ENCODE peak calls at places on chromosomes 13 and 19, in seven cellular contexts. A is CD8-positive, alpha-beta T cell; S is body of pancreas; G is heart right ventricle; X is IMR-90; V is thoracic aorta; W is colonic mucosa. L is an unnamed sample.

GRCh38 chr19:22421797-22422196 is 349 bp downstream of the ZNF98 start:
- DNase-seq in G (no peak), S (no peak), V (no peak), W (no peak), X (no peak), A (no peak), L (no peak)

GRCh38 chr19:52735734-52736133 is 890 bp upstream of the ZNF611 start:
- DNase-seq in W (peak), X (no peak), S (peak), A (no peak), G (peak), V (no peak), L (no peak)

GRCh38 chr19:6047741-6048231 is 62.5 kb downstream of the RFX2 start:
- DNase-seq in X (peak), W (no peak), G (no peak), A (no peak), V (no peak), S (peak), L (peak)

GRCh38 chr19:13050274-13050673 is 52.4 kb downstream of the LYL1 start:
- DNase-seq in A (no peak), X (no peak), V (no peak), W (no peak), G (no peak), S (no peak), L (no peak)

GRCh38 chr13:107043016-107043957 is 475.4 kb upstream of the ARGLU1 start:
- DNase-seq in S (peak), V (no peak), W (no peak), X (peak), A (no peak), G (no peak), L (no peak)

GRCh38 chr13:53191091-53191490 is 162.5 kb downstream of the OLFM4 start:
- DNase-seq in V (no peak), W (no peak), S (no peak), A (no peak), G (no peak), X (peak), L (no peak)

GRCh38 chr13:108609353-108609752 is 20.1 kb upstream of the MYO16 start:
- DNase-seq in X (peak), A (no peak), S (no peak), V (no peak), W (no peak), G (no peak), L (no peak)

GRCh38 chr19:6491802-6492592 is 10.1 kb downstream of the TUBB4A start:
- DNase-seq in A (no peak), X (no peak), W (no peak), S (no peak), V (no peak), G (no peak), L (no peak)

GRCh38 chr13:73268306-73268705 is 209.5 kb downstream of the KLF5 start:
- DNase-seq in G (no peak), W (peak), V (no peak), S (no peak), X (peak), A (no peak), L (no peak)

GRCh38 chr13:45305079-45305478 is 35.9 kb downstream of the TPT1 start:
- DNase-seq in X (no peak), W (no peak), A (no peak), V (no peak), S (no peak), G (no peak), L (no peak)

GRCh38 chr13:66543780-66544179 is 686.4 kb downstream of the PCDH9 start:
- DNase-seq in V (no peak), W (no peak), G (no peak), A (no peak), S (no peak), X (no peak), L (no peak)

GRCh38 chr13:30142502-30143211 is 164.7 kb downstream of the KATNAL1 start:
- DNase-seq in A (no peak), G (no peak), X (peak), S (peak), W (no peak), V (no peak), L (no peak)

GRCh38 chr19:2215281-2215751 is 20.8 kb downstream of the PLEKHJ1 start:
- DNase-seq in V (no peak), X (no peak), S (no peak), G (no peak), W (no peak), A (no peak), L (no peak)

GRCh38 chr19:4206818-4207484 is 22.4 kb upstream of the EBI3 start:
- DNase-seq in V (no peak), A (no peak), G (no peak), S (no peak), X (peak), W (no peak), L (no peak)

GRCh38 chr19:39641773-39642172 is 13.9 kb upstream of the LGALS16 start:
- DNase-seq in X (no peak), W (no peak), S (peak), G (no peak), V (no peak), A (no peak), L (no peak)

GRCh38 chr19:1407662-1408299 is 395 bp downstream of the DAZAP1 start:
- DNase-seq in X (no peak), V (no peak), S (no peak), A (peak), W (peak), G (no peak), L (peak)

GRCh38 chr13:26247011-26247410 is 6.9 kb upstream of the CDK8 start:
- DNase-seq in A (no peak), X (no peak), G (no peak), S (no peak), V (no peak), W (no peak), L (no peak)

GRCh38 chr19:33000910-33001309 is 28.9 kb downstream of the FAAP24 start:
- DNase-seq in S (no peak), W (no peak), G (no peak), V (no peak), X (no peak), A (no peak), L (no peak)

GRCh38 chr19:19033176-19033425 is 216 bp downstream of the SUGP2 start:
- DNase-seq in A (no peak), W (no peak), X (no peak), G (no peak), S (no peak), V (no peak), L (no peak)

GRCh38 chr13:45178349-45179142 is 22.3 kb downstream of the KCTD4 start:
- DNase-seq in S (no peak), W (peak), G (peak), A (no peak), V (no peak), X (peak), L (no peak)

GRCh38 chr13:23921451-23921888 is 24.2 kb upstream of the C1QTNF9B start:
- DNase-seq in A (no peak), S (peak), V (no peak), X (peak), G (peak), W (peak), L (no peak)

GRCh38 chr13:33978653-33979052 is 160.7 kb downstream of the RFC3 start:
- DNase-seq in A (no peak), S (no peak), V (no peak), X (no peak), G (no peak), W (no peak), L (no peak)

GRCh38 chr13:97335488-97336134 is 98.4 kb upstream of the RAP2A start:
- DNase-seq in G (no peak), S (no peak), X (no peak), W (no peak), V (no peak), A (no peak), L (no peak)

GRCh38 chr19:18229474-18229873 is 3.2 kb upstream of the PDE4C start:
- DNase-seq in A (no peak), X (no peak), G (no peak), S (no peak), V (no peak), W (no peak), L (no peak)

GRCh38 chr19:43507880-43508279 is 3.3 kb upstream of the PHLDB3 start:
- DNase-seq in S (no peak), X (no peak), W (no peak), G (no peak), V (no peak), A (no peak), L (no peak)

GRCh38 chr19:46471116-46471733 is at the start of gene PNMA8A:
- DNase-seq in V (peak), S (peak), A (no peak), G (peak), X (peak), W (no peak), L (no peak)

GRCh38 chr13:44576396-44577235 is 486 bp upstream of the TSC22D1 start:
- DNase-seq in W (no peak), A (peak), S (peak), X (no peak), V (peak), G (no peak), L (no peak)

GRCh38 chr19:29119582-29119981 is 93.4 kb downstream of the UQCRFS1 start:
- DNase-seq in G (no peak), V (no peak), W (no peak), X (no peak), S (no peak), A (no peak), L (no peak)
- TF ChIP-seq CTCF in G (no peak), V (no peak), W (no peak), X (peak), S (no peak), A (no peak), L (no peak)

DNA sequence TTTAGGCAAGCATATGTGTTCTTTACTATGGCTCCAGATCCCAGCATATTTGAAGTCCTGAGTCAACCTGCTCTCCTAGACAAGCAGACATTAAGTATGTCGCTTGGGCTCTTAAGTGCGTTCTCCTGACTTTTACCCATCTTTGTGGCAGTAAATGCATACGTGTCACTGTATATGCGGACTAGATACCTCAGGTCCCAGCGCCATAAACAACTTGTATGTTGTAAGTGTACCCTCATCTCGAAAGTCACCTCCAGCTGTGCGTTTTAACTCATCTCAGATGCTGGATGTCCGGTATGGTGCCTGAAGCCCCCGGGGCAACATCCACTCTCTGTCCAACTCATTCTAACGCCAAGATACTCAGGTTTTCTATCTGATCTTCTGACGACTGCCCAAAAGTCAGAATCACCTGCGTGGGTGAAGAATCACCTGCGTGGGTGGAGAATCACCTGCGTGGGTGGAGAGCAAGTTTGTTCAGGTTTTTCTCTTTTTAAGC is 1.7 kb downstream of the PTOV1 start:
- DNase-seq in S (no peak), G (no peak), W (no peak), X (peak), V (no peak), A (no peak), L (no peak)
- TF ChIP-seq CTCF in S (no peak), G (no peak), W (no peak), X (no peak), V (no peak), A (no peak), L (no peak)

DNA sequence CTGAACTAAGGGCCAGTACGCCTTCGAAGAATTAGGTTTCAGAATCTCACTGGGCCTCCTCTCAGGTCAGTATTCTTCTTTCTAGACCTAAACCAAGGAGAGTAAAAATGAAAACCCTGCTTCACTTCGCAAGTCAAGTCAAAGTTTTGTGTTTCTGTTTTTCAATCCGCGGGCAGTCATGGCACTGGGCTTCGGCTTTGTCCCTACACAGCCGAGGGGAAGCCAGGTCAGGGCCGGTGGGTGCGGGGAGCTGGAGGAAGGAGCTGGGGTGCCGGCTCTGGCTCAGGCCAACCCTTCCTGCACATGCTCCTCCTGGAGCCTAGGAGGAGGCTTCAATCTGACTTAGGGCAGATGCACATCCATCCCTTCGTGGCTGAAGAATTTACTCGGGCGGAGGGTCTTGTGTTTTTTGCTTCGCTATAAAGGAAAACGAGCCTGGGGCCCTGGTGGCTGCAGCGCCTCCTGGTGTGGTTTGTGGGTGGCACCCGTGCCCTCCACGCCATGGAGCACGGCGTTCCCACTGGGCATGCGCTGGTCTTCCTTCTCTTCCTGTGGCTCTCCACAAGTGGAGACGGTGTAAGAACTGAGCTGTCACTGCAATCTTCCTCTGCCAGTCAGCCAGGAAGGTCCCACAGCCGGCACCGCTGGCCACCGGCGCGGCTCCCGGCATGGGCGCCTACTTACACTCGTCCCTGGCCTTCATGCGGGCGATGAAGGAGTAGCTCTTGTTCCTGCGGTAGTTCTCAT is 22.5 kb downstream of the C19orf44 start:
- DNase-seq in X (no peak), S (no peak), V (no peak), W (no peak), A (no peak), G (no peak), L (no peak)
- TF ChIP-seq CTCF in X (peak), S (no peak), V (no peak), W (no peak), A (no peak), G (no peak), L (no peak)

GRCh38 chr13:28819046-28819747 is 942 bp upstream of the MTUS2 start:
- DNase-seq in A (no peak), W (no peak), S (no peak), G (no peak), X (peak), V (no peak), L (no peak)

GRCh38 chr13:28820099-28821051 is at the start of gene MTUS2:
- DNase-seq in S (peak), W (no peak), G (no peak), A (no peak), V (no peak), X (no peak), L (no peak)

GRCh38 chr13:28817204-28817603 is 2.9 kb upstream of the MTUS2 start:
- DNase-seq in S (no peak), A (no peak), G (no peak), X (no peak), W (no peak), V (no peak), L (no peak)

GRCh38 chr13:28822161-28822560 is 2.0 kb downstream of the MTUS2 start:
- DNase-seq in A (no peak), G (no peak), W (no peak), V (no peak), X (no peak), S (no peak), L (no peak)

GRCh38 chr13:28819748-28820098 is 416 bp upstream of the MTUS2 start:
- DNase-seq in X (peak), V (no peak), W (peak), G (peak), A (peak), S (peak), L (no peak)
- TF ChIP-seq CTCF in X (peak), V (no peak), W (no peak), G (peak), A (no peak), S (no peak), L (no peak)

GRCh38 chr19:42433503-42434260 is 6.5 kb upstream of the LIPE start:
- DNase-seq in S (peak), W (peak), A (peak), G (peak), V (no peak), X (peak), L (peak)
- TF ChIP-seq CTCF in S (peak), W (peak), A (peak), G (peak), V (no peak), X (peak), L (peak)

GRCh38 chr19:35272954-35273649 is 4.3 kb downstream of the USF2 start:
- DNase-seq in V (no peak), G (no peak), W (no peak), X (no peak), S (no peak), A (no peak), L (no peak)

GRCh38 chr19:35272122-35272715 is 3.5 kb downstream of the USF2 start:
- DNase-seq in G (no peak), A (no peak), V (no peak), S (peak), W (peak), X (no peak), L (no peak)

GRCh38 chr19:35274323-35274722 is 5.6 kb downstream of the USF2 start:
- DNase-seq in X (no peak), W (no peak), S (no peak), G (no peak), V (no peak), A (no peak), L (no peak)

GRCh38 chr19:35271546-35271945 is 2.8 kb downstream of the USF2 start:
- DNase-seq in V (no peak), S (no peak), W (no peak), X (no peak), A (no peak), G (no peak), L (no peak)

GRCh38 chr19:35273686-35274259 is 5.0 kb downstream of the USF2 start:
- DNase-seq in W (no peak), A (no peak), S (no peak), V (no peak), X (no peak), G (no peak), L (no peak)
- TF ChIP-seq CTCF in W (no peak), A (no peak), S (no peak), V (no peak), X (no peak), G (no peak), L (no peak)

DNA sequence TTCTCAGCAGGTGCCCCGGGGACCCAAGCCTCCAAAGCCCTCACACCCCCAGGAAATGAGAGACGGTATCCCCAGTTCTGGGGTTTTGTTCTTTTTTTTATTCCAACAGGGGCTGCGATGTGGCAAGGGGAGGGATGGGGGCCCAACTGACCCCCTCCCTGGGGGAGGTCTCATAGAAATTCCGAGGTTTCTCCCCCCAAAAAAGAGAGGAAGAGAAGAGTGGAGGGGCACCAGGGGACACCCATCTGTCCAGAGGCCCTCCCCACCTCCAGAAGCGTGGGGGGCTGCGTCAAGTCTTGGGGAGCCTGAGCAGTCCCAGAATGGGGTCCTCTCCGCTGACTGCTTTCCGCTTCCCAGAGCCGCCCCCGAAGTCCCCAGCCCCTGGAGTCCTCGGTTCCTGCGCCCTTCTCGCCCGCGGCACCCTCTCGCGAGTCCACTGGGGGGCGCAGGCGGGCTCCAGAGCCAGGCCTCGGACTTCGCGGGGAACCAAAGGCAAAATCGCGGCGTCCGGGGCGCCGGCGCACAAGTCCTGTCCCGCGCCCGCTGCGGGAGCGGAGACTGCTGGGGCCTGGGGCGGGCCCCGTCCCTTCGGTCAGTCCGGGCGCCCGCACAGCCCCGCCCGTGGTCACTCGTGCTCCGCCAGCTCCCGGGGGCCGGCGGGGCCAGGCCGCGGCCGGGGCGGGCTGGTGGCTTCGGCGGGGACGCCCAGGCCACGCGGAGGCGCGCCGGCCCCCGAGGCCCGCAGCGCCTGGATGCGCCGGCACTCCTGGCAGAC is 4.4 kb upstream of the ATP1A3 start:
- DNase-seq in G (no peak), W (no peak), S (peak), X (peak), V (no peak), A (peak), L (no peak)
- TF ChIP-seq CTCF in G (peak), W (peak), S (peak), X (peak), V (peak), A (peak), L (peak)

DNA sequence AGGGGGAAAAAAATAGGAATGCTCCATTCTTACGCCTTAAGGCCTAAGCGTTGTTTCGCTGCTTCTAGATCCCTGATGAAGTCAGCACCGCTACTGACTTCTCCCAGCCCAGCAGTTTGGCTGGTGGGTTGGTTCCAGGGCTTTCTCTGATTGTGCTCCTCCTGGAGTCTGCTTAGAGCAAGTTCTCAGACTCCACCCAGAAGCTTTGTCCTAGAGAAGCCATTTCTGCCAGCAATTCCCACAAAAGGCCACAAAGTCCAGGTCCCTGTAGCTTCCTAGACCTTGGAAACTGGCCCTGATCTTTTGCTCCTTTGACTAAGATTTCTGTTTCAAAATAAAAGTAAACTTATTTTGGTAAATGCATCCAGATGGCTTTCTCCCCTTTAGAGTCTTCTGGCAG is 65.4 kb downstream of the KCTD12 start:
- DNase-seq in S (peak), G (peak), X (no peak), W (no peak), A (no peak), V (no peak), L (no peak)
- TF ChIP-seq CTCF in S (no peak), G (no peak), X (peak), W (no peak), A (no peak), V (no peak), L (no peak)